ENCODE peak calls at places on chromosomes 16 and 17, in four cellular contexts. One of them, this sample, is unnamed. For H3K36me3, the result is how much of the 10 kb centered on the place peaks cover.

GRCh38 chr17:55053855-55054254 is 85.3 kb downstream of the STXBP4 start:
- DNase-seq in adrenal gland: no peak
- DNase-seq in CD8-positive, alpha-beta T cell: no peak
- DNase-seq in left ventricle myocardium inferior: no peak
- DNase-seq in this sample: no peak

GRCh38 chr16:23874613-23875294 is 39.0 kb downstream of the PRKCB start:
- DNase-seq in CD8-positive, alpha-beta T cell: no peak
- DNase-seq in left ventricle myocardium inferior: no peak
- DNase-seq in adrenal gland: no peak
- DNase-seq in this sample: no peak

GRCh38 chr16:84990782-84991181 is 20.6 kb downstream of the ZDHHC7 start:
- DNase-seq in adrenal gland: no peak
- DNase-seq in CD8-positive, alpha-beta T cell: no peak
- DNase-seq in left ventricle myocardium inferior: no peak
- DNase-seq in this sample: no peak

GRCh38 chr16:59213952-59214351 is 479.8 kb upstream of the GOT2 start:
- DNase-seq in left ventricle myocardium inferior: no peak
- DNase-seq in CD8-positive, alpha-beta T cell: no peak
- DNase-seq in adrenal gland: no peak
- DNase-seq in this sample: no peak

GRCh38 chr17:31508310-31509094 is 117.0 kb downstream of the RAB11FIP4 start:
- DNase-seq in left ventricle myocardium inferior: no peak
- DNase-seq in adrenal gland: peak
- DNase-seq in CD8-positive, alpha-beta T cell: peak
- DNase-seq in this sample: no peak

GRCh38 chr17:21174186-21174585 is 39.8 kb downstream of the TMEM11 start:
- DNase-seq in CD8-positive, alpha-beta T cell: no peak
- DNase-seq in left ventricle myocardium inferior: no peak
- DNase-seq in adrenal gland: no peak
- DNase-seq in this sample: no peak

GRCh38 chr17:79871131-79871530 is 31.9 kb upstream of the CBX4 start:
- DNase-seq in CD8-positive, alpha-beta T cell: no peak
- DNase-seq in adrenal gland: no peak
- DNase-seq in left ventricle myocardium inferior: no peak
- DNase-seq in this sample: no peak

GRCh38 chr17:78670850-78671291 is 93.7 kb upstream of the DNAH17 start:
- DNase-seq in CD8-positive, alpha-beta T cell: no peak
- DNase-seq in left ventricle myocardium inferior: no peak
- DNase-seq in adrenal gland: no peak
- DNase-seq in this sample: no peak

GRCh38 chr17:32634167-32634566 is 147.4 kb downstream of the CDK5R1 start:
- DNase-seq in CD8-positive, alpha-beta T cell: no peak
- DNase-seq in adrenal gland: no peak
- DNase-seq in left ventricle myocardium inferior: no peak
- DNase-seq in this sample: no peak

GRCh38 chr17:56203430-56203829 is 50.2 kb downstream of the ANKFN1 start:
- DNase-seq in CD8-positive, alpha-beta T cell: no peak
- DNase-seq in adrenal gland: no peak
- DNase-seq in left ventricle myocardium inferior: no peak
- DNase-seq in this sample: no peak

GRCh38 chr16:4309833-4310266 is 6.0 kb upstream of the GLIS2 start:
- DNase-seq in left ventricle myocardium inferior: peak
- DNase-seq in CD8-positive, alpha-beta T cell: peak
- DNase-seq in adrenal gland: peak
- DNase-seq in this sample: no peak

GRCh38 chr17:21512307-21513011 is 136.3 kb downstream of the KCNJ12 start:
- DNase-seq in left ventricle myocardium inferior: no peak
- DNase-seq in adrenal gland: no peak
- DNase-seq in CD8-positive, alpha-beta T cell: no peak
- DNase-seq in this sample: no peak

GRCh38 chr17:34299918-34300600 is 14.5 kb downstream of the CCL11 start:
- DNase-seq in adrenal gland: no peak
- DNase-seq in left ventricle myocardium inferior: no peak
- DNase-seq in CD8-positive, alpha-beta T cell: no peak
- DNase-seq in this sample: no peak

GRCh38 chr17:81867952-81868673 is 3.0 kb downstream of the ARHGDIA start:
- DNase-seq in CD8-positive, alpha-beta T cell: peak
- DNase-seq in left ventricle myocardium inferior: no peak
- DNase-seq in adrenal gland: no peak
- DNase-seq in this sample: no peak

GRCh38 chr17:75270218-75270965 is 639 bp downstream of the MIF4GD start:
- DNase-seq in left ventricle myocardium inferior: peak
- DNase-seq in CD8-positive, alpha-beta T cell: peak
- DNase-seq in adrenal gland: peak
- DNase-seq in this sample: peak

GRCh38 chr16:85524630-85525463 is 88.3 kb upstream of the GSE1 start:
- DNase-seq in CD8-positive, alpha-beta T cell: no peak
- DNase-seq in adrenal gland: no peak
- DNase-seq in left ventricle myocardium inferior: no peak
- DNase-seq in this sample: peak

GRCh38 chr17:41338961-41339485 is 11.6 kb downstream of the KRT33A start:
- DNase-seq in CD8-positive, alpha-beta T cell: peak
- DNase-seq in adrenal gland: no peak
- DNase-seq in left ventricle myocardium inferior: no peak
- DNase-seq in this sample: no peak

GRCh38 chr17:14305785-14306496 is 5.1 kb downstream of the HS3ST3B1 start:
- DNase-seq in adrenal gland: no peak
- DNase-seq in left ventricle myocardium inferior: no peak
- DNase-seq in CD8-positive, alpha-beta T cell: no peak
- DNase-seq in this sample: no peak

GRCh38 chr16:87778476-87778829 is 12.7 kb upstream of the KLHDC4 start:
- DNase-seq in left ventricle myocardium inferior: no peak
- DNase-seq in CD8-positive, alpha-beta T cell: no peak
- DNase-seq in adrenal gland: no peak
- DNase-seq in this sample: no peak

GRCh38 chr16:87784812-87785211 is 19.0 kb upstream of the KLHDC4 start:
- DNase-seq in CD8-positive, alpha-beta T cell: no peak
- DNase-seq in left ventricle myocardium inferior: no peak
- DNase-seq in adrenal gland: no peak
- DNase-seq in this sample: no peak

GRCh38 chr16:87778830-87779579 is 13.2 kb upstream of the KLHDC4 start:
- DNase-seq in left ventricle myocardium inferior: peak
- DNase-seq in adrenal gland: peak
- DNase-seq in CD8-positive, alpha-beta T cell: peak
- DNase-seq in this sample: peak

DNA sequence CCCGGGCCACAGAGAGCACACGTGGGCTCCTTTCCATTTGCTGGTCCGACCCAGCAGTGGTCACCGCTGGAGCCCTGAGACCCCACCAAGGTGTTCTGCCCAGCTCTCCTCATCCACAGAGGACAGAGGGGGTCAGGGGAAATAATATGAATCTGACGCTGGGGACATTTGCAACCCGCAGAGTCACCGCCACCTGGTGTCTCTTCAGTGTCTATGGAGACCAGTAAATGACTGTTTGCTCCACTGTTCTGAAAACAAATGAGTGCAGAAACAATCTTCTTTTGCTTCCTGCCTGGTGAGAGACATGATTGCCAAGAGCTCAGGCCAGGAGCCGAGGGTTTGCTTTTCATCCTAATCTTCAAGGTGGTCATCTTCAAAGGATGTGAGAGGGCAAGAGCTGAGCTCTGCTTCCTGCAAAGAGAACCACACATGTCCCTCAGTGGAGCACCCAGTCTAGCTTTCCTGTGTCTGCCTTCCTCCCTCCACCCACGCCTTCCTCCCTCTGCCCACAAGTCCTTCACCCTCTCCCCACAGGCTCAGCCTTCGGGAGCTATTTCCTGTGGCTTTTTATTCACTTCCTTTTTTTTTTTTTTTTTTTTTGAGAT is 14.7 kb upstream of the KLHDC4 start:
- DNase-seq in CD8-positive, alpha-beta T cell: peak
- DNase-seq in left ventricle myocardium inferior: peak
- DNase-seq in adrenal gland: no peak
- DNase-seq in this sample: no peak
- H3K4me3 ChIP-seq in CD8-positive, alpha-beta T cell: no peak
- H3K4me3 ChIP-seq in left ventricle myocardium inferior: no peak
- H3K4me3 ChIP-seq in adrenal gland: no peak
- H3K4me3 ChIP-seq in this sample: no peak

GRCh38 chr17:48340916-48341315 is 89.1 kb downstream of the SKAP1 start:
- DNase-seq in adrenal gland: no peak
- DNase-seq in left ventricle myocardium inferior: no peak
- DNase-seq in CD8-positive, alpha-beta T cell: no peak
- DNase-seq in this sample: no peak
- TF ChIP-seq CTCF in adrenal gland: no peak
- TF ChIP-seq CTCF in left ventricle myocardium inferior: no peak
- TF ChIP-seq CTCF in CD8-positive, alpha-beta T cell: no peak
- TF ChIP-seq CTCF in this sample: no peak

GRCh38 chr17:63587770-63588169 is 12.9 kb upstream of the TACO1 start:
- DNase-seq in CD8-positive, alpha-beta T cell: no peak
- DNase-seq in left ventricle myocardium inferior: no peak
- DNase-seq in adrenal gland: no peak
- DNase-seq in this sample: no peak
- H3K36me3 ChIP-seq in CD8-positive, alpha-beta T cell: under half
- H3K36me3 ChIP-seq in left ventricle myocardium inferior: half or more
- H3K36me3 ChIP-seq in adrenal gland: half or more
- H3K36me3 ChIP-seq in this sample: under half

GRCh38 chr16:28984619-28985135 is at the start of gene LAT:
- DNase-seq in left ventricle myocardium inferior: no peak
- DNase-seq in CD8-positive, alpha-beta T cell: peak
- DNase-seq in adrenal gland: no peak
- DNase-seq in this sample: peak

GRCh38 chr16:28986492-28986891 is 1.6 kb downstream of the LAT start:
- DNase-seq in CD8-positive, alpha-beta T cell: no peak
- DNase-seq in adrenal gland: no peak
- DNase-seq in left ventricle myocardium inferior: no peak
- DNase-seq in this sample: no peak

GRCh38 chr16:28984091-28984490 is 761 bp upstream of the LAT start:
- DNase-seq in CD8-positive, alpha-beta T cell: no peak
- DNase-seq in adrenal gland: no peak
- DNase-seq in left ventricle myocardium inferior: no peak
- DNase-seq in this sample: no peak

GRCh38 chr16:28985611-28986041 is 774 bp downstream of the LAT start:
- DNase-seq in CD8-positive, alpha-beta T cell: peak
- DNase-seq in adrenal gland: no peak
- DNase-seq in left ventricle myocardium inferior: no peak
- DNase-seq in this sample: no peak

GRCh38 chr16:28985206-28985605 is 354 bp downstream of the LAT start:
- DNase-seq in left ventricle myocardium inferior: no peak
- DNase-seq in adrenal gland: no peak
- DNase-seq in CD8-positive, alpha-beta T cell: no peak
- DNase-seq in this sample: no peak
- H3K4me3 ChIP-seq in left ventricle myocardium inferior: no peak
- H3K4me3 ChIP-seq in adrenal gland: no peak
- H3K4me3 ChIP-seq in CD8-positive, alpha-beta T cell: peak
- H3K4me3 ChIP-seq in this sample: no peak